ENCODE peak calls at places on chromosomes 1 and 21, in four cellular contexts. One of them, this sample, is unnamed.

GRCh38 chr1:23756676-23757075 is 13.4 kb downstream of the ELOA start:
- DNase-seq in fibroblast of lung: peak
- DNase-seq in endothelial cell of umbilical vein: no peak
- DNase-seq in tibial nerve: no peak
- DNase-seq in this sample: peak

GRCh38 chr1:91710261-91710660 is 175.7 kb downstream of the TGFBR3 start:
- DNase-seq in fibroblast of lung: no peak
- DNase-seq in endothelial cell of umbilical vein: no peak
- DNase-seq in tibial nerve: no peak
- DNase-seq in this sample: no peak

GRCh38 chr1:186708578-186709203 is 28.5 kb upstream of the PTGS2 start:
- DNase-seq in fibroblast of lung: peak
- DNase-seq in endothelial cell of umbilical vein: no peak
- DNase-seq in tibial nerve: no peak
- DNase-seq in this sample: peak

GRCh38 chr1:21909286-21909759 is 27.8 kb downstream of the HSPG2 start:
- DNase-seq in fibroblast of lung: peak
- DNase-seq in endothelial cell of umbilical vein: peak
- DNase-seq in tibial nerve: no peak
- DNase-seq in this sample: peak

GRCh38 chr1:225962440-225962975 is 21.5 kb upstream of the LEFTY2 start:
- DNase-seq in fibroblast of lung: peak
- DNase-seq in endothelial cell of umbilical vein: peak
- DNase-seq in tibial nerve: no peak
- DNase-seq in this sample: peak

GRCh38 chr1:98388431-98388830 is 273.1 kb upstream of the SNX7 start:
- DNase-seq in fibroblast of lung: peak
- DNase-seq in endothelial cell of umbilical vein: peak
- DNase-seq in tibial nerve: no peak
- DNase-seq in this sample: peak

GRCh38 chr21:41633627-41634026 is 125.7 kb upstream of the TMPRSS2 start:
- DNase-seq in fibroblast of lung: no peak
- DNase-seq in endothelial cell of umbilical vein: no peak
- DNase-seq in tibial nerve: no peak
- DNase-seq in this sample: no peak

GRCh38 chr1:158153179-158153578 is 27.5 kb upstream of the CD1D start:
- DNase-seq in fibroblast of lung: no peak
- DNase-seq in endothelial cell of umbilical vein: no peak
- DNase-seq in tibial nerve: no peak
- DNase-seq in this sample: peak

GRCh38 chr1:178134061-178134460 is 40.2 kb downstream of the RASAL2 start:
- DNase-seq in fibroblast of lung: peak
- DNase-seq in endothelial cell of umbilical vein: peak
- DNase-seq in tibial nerve: no peak
- DNase-seq in this sample: peak

GRCh38 chr1:221793439-221794078 is 51.7 kb upstream of the DUSP10 start:
- DNase-seq in fibroblast of lung: no peak
- DNase-seq in endothelial cell of umbilical vein: no peak
- DNase-seq in tibial nerve: no peak
- DNase-seq in this sample: no peak

GRCh38 chr1:53807916-53808315 is 30.2 kb downstream of the NDC1 start:
- DNase-seq in fibroblast of lung: peak
- DNase-seq in endothelial cell of umbilical vein: no peak
- DNase-seq in tibial nerve: no peak
- DNase-seq in this sample: no peak

GRCh38 chr1:202811296-202812175 is 782 bp downstream of the PCAT6 start:
- DNase-seq in fibroblast of lung: peak
- DNase-seq in endothelial cell of umbilical vein: no peak
- DNase-seq in tibial nerve: no peak
- DNase-seq in this sample: peak

GRCh38 chr1:198186916-198187580 is 30.2 kb downstream of the NEK7 start:
- DNase-seq in fibroblast of lung: no peak
- DNase-seq in endothelial cell of umbilical vein: no peak
- DNase-seq in tibial nerve: no peak
- DNase-seq in this sample: no peak

GRCh38 chr1:196143602-196144342 is 464.5 kb downstream of the KCNT2 start:
- DNase-seq in fibroblast of lung: no peak
- DNase-seq in endothelial cell of umbilical vein: no peak
- DNase-seq in tibial nerve: no peak
- DNase-seq in this sample: no peak

GRCh38 chr1:39981957-39982356 is 27.0 kb downstream of the MFSD2A start:
- DNase-seq in fibroblast of lung: peak
- DNase-seq in endothelial cell of umbilical vein: no peak
- DNase-seq in tibial nerve: no peak
- DNase-seq in this sample: peak

GRCh38 chr21:16535100-16535418 is 805.3 kb downstream of the USP25 start:
- DNase-seq in fibroblast of lung: peak
- DNase-seq in endothelial cell of umbilical vein: peak
- DNase-seq in tibial nerve: peak
- DNase-seq in this sample: peak

DNA sequence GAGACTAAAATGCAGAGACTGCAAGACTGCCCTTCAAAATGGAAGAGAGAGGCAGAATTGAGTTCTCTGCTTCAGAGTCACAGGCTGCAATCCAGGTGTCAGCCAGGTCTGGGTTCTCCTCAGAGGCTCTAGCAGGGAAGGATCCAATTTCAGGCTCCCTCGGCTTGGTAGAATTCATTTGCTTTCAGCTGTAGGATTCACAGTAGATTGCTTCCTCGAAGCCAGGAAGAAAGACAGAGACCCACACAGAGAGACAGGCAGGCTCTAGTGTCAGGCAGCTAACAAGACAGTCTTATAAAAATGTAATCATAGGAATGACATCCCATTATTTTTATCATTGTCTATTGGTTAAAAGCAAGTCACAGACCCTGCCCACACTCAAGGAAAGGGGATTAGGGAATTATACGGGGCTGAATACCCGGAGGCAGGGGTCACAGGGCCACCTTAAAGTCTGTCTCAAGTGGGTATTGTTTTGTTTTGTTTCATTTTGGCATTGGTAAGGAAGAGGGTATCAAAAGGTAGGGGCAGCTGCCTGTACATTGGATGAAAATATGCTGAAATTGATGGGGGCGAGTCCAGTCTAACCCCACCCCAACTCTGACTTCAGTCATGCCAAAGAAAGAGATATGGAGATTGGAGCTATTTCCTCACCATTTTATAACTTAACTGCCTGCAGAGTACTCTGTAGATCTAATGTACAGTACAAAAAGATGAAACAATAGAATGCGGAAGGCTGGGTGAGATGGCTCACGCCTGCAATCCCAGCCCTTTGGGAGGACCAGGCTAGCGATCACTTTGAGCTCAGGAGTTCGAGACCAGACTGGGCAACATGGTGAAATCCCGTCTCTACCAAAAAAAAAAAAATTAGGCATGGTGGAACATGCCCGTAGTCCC is 9.5 kb upstream of the TBCE start:
- DNase-seq in fibroblast of lung: no peak
- DNase-seq in endothelial cell of umbilical vein: no peak
- DNase-seq in tibial nerve: no peak
- DNase-seq in this sample: no peak
- TF ChIP-seq CTCF in fibroblast of lung: no peak
- TF ChIP-seq CTCF in endothelial cell of umbilical vein: no peak
- TF ChIP-seq CTCF in tibial nerve: no peak
- TF ChIP-seq CTCF in this sample: no peak

DNA sequence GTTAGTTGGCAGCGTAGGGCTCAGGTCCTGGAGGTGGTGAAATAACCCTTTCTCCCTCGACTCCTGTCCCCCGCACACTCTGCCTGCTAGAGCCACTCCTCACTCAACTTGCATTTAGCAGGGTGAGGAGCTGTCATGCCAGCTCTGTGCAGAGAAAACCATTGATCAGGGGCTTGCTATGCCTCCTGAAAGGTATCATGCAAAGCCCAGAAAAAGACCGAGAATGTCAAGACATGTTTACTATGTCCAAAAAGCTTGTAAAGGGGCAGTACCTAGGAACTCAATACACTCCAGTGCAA is 18.0 kb downstream of the ALDH4A1 start:
- DNase-seq in fibroblast of lung: no peak
- DNase-seq in endothelial cell of umbilical vein: no peak
- DNase-seq in tibial nerve: no peak
- DNase-seq in this sample: no peak
- TF ChIP-seq CTCF in fibroblast of lung: no peak
- TF ChIP-seq CTCF in endothelial cell of umbilical vein: no peak
- TF ChIP-seq CTCF in tibial nerve: no peak
- TF ChIP-seq CTCF in this sample: no peak

DNA sequence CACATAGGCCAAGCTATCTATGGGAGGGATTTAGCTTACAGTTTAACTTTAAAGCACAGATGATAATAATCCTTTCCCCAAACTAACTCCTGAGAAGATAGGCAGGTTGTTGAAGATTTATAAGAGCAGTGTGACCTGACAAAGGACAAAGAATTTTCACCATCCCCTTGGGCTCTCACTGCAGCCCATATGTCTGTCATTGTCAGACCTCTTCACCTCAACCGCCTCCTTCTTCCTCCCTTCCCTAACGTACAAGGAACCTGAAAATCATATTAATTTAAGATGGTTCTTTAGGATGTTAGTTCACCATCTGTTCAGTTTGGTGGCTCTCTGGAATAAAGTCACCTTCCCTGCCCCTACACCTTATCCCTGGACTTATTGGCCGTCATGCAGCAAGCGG is 5.0 kb downstream of the RNU1-2 start:
- DNase-seq in fibroblast of lung: no peak
- DNase-seq in endothelial cell of umbilical vein: peak
- DNase-seq in tibial nerve: no peak
- DNase-seq in this sample: peak
- TF ChIP-seq CTCF in fibroblast of lung: no peak
- TF ChIP-seq CTCF in endothelial cell of umbilical vein: peak
- TF ChIP-seq CTCF in tibial nerve: no peak
- TF ChIP-seq CTCF in this sample: peak

GRCh38 chr1:6183520-6183989 is 3.4 kb upstream of the CHD5 start:
- DNase-seq in fibroblast of lung: no peak
- DNase-seq in endothelial cell of umbilical vein: no peak
- DNase-seq in tibial nerve: no peak
- DNase-seq in this sample: no peak
- TF ChIP-seq CTCF in fibroblast of lung: no peak
- TF ChIP-seq CTCF in endothelial cell of umbilical vein: no peak
- TF ChIP-seq CTCF in tibial nerve: no peak
- TF ChIP-seq CTCF in this sample: peak

DNA sequence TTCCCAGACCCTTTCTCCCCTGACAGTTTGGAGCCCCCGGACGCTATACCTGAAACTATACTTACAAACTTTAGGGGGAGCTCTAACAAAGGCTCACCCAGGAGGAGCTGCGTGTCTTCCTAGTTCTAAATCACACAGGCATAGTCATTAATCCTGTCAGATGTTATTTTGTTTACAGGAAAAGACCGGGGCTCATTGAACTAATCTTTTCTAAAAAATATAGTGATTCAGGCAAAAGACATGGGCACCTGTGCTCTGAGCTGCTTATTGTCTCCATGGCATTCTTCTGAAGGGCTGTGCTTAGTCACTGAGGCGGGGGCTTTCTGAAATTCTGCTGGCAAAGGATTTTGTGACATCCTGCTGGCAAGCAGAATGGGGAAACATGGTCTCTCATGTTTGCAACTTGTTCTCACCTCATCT is 1577.0 kb downstream of the NCAM2 start:
- DNase-seq in fibroblast of lung: no peak
- DNase-seq in endothelial cell of umbilical vein: peak
- DNase-seq in tibial nerve: no peak
- DNase-seq in this sample: no peak
- TF ChIP-seq CTCF in fibroblast of lung: no peak
- TF ChIP-seq CTCF in endothelial cell of umbilical vein: peak
- TF ChIP-seq CTCF in tibial nerve: peak
- TF ChIP-seq CTCF in this sample: no peak

GRCh38 chr1:211625040-211625439 is 46.1 kb upstream of the SLC30A1 start:
- DNase-seq in fibroblast of lung: peak
- DNase-seq in endothelial cell of umbilical vein: no peak
- DNase-seq in tibial nerve: no peak
- DNase-seq in this sample: peak
- TF ChIP-seq CTCF in fibroblast of lung: peak
- TF ChIP-seq CTCF in endothelial cell of umbilical vein: no peak
- TF ChIP-seq CTCF in tibial nerve: no peak
- TF ChIP-seq CTCF in this sample: peak

GRCh38 chr1:201498621-201499020 is 8.3 kb downstream of the CSRP1 start:
- DNase-seq in fibroblast of lung: no peak
- DNase-seq in endothelial cell of umbilical vein: no peak
- DNase-seq in tibial nerve: no peak
- DNase-seq in this sample: peak
- TF ChIP-seq CTCF in fibroblast of lung: no peak
- TF ChIP-seq CTCF in endothelial cell of umbilical vein: no peak
- TF ChIP-seq CTCF in tibial nerve: no peak
- TF ChIP-seq CTCF in this sample: no peak

DNA sequence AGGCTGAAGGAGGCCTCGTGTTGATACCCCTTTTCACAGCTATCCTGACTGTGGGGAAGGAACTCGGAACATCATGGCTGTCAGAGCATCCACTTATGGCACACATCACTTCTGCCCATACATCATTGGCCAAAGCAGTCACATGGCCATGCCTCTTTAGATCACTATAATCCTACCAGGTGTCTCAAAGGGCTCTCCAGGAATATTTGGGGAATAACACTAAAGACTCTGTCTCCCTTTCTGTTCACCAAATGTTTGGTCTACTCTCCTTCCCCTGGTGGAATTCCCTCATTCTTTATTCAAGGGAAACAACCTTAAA is 3.0 kb upstream of the JUN start:
- DNase-seq in fibroblast of lung: no peak
- DNase-seq in endothelial cell of umbilical vein: no peak
- DNase-seq in tibial nerve: no peak
- DNase-seq in this sample: no peak
- TF ChIP-seq CTCF in fibroblast of lung: no peak
- TF ChIP-seq CTCF in endothelial cell of umbilical vein: no peak
- TF ChIP-seq CTCF in tibial nerve: no peak
- TF ChIP-seq CTCF in this sample: no peak

DNA sequence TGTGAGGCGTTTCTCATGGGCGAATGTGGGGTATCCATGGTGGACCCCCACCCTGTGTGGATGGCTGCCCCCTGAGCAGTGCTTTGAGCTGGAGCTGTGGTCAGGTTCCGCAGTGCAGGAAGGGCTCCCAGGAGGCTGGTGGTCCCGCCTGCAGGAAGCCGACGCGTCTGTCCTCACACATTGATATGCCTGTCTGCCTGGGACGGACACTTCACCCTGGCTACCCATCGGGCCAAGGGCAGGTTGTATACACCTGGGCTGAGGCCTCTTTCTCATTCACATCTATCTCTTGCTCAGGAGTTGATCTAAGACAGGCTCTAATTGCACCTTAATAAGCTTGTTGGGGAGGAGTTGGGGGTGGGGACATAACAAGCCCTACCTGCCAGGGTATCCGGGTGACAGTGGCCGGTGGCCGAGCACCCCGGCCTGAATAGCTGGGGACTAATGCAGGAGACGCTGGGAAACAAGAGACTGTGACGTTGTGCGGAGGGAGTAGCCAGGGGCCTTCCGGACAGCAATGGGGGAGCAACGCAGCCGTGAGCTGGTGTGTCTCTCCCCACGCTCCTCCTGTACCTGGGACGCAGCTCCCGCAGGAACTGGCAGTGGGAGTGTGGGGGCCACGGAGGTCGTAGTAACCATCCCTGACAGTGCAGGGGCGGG is 21.7 kb downstream of the PDXK start:
- DNase-seq in fibroblast of lung: no peak
- DNase-seq in endothelial cell of umbilical vein: no peak
- DNase-seq in tibial nerve: peak
- DNase-seq in this sample: peak
- TF ChIP-seq CTCF in fibroblast of lung: no peak
- TF ChIP-seq CTCF in endothelial cell of umbilical vein: no peak
- TF ChIP-seq CTCF in tibial nerve: no peak
- TF ChIP-seq CTCF in this sample: no peak

This sample was measured in cardiac fibroblast.